ENCODE peak calls at places on chromosome 21, in ten cellular contexts. One of them, this sample, is unnamed.

GRCh38 chr21:39663742-39664492 is 51.2 kb downstream of the B3GALT5 start:
- DNase-seq in lower leg skin: peak
- DNase-seq in heart right ventricle: no peak
- DNase-seq in D341Med: no peak
- DNase-seq in PC-3: no peak
- DNase-seq in EL: no peak
- DNase-seq in left lobe of liver: no peak
- DNase-seq in T-helper 2 cell: no peak
- DNase-seq in iPS DF 19.7: no peak
- DNase-seq in effector memory CD8-positive, alpha-beta T cell: no peak
- DNase-seq in this sample: no peak

GRCh38 chr21:43373387-43374227 is 53.3 kb downstream of the SIK1 start:
- DNase-seq in lower leg skin: no peak
- DNase-seq in heart right ventricle: peak
- DNase-seq in D341Med: no peak
- DNase-seq in PC-3: no peak
- DNase-seq in EL: no peak
- DNase-seq in left lobe of liver: no peak
- DNase-seq in T-helper 2 cell: no peak
- DNase-seq in iPS DF 19.7: no peak
- DNase-seq in effector memory CD8-positive, alpha-beta T cell: no peak
- DNase-seq in this sample: no peak

GRCh38 chr21:20419780-20420179 is 578.4 kb upstream of the NCAM2 start:
- DNase-seq in lower leg skin: no peak
- DNase-seq in heart right ventricle: no peak
- DNase-seq in D341Med: no peak
- DNase-seq in PC-3: no peak
- DNase-seq in EL: no peak
- DNase-seq in left lobe of liver: no peak
- DNase-seq in T-helper 2 cell: no peak
- DNase-seq in iPS DF 19.7: no peak
- DNase-seq in effector memory CD8-positive, alpha-beta T cell: no peak
- DNase-seq in this sample: no peak

GRCh38 chr21:42038393-42038792 is 28.2 kb upstream of the ZBTB21 start:
- DNase-seq in lower leg skin: no peak
- DNase-seq in heart right ventricle: no peak
- DNase-seq in D341Med: no peak
- DNase-seq in PC-3: no peak
- DNase-seq in EL: no peak
- DNase-seq in left lobe of liver: no peak
- DNase-seq in T-helper 2 cell: no peak
- DNase-seq in iPS DF 19.7: no peak
- DNase-seq in effector memory CD8-positive, alpha-beta T cell: no peak
- DNase-seq in this sample: no peak

GRCh38 chr21:31182231-31183129 is 144.2 kb upstream of the KRTAP19-8 start:
- DNase-seq in lower leg skin: no peak
- DNase-seq in heart right ventricle: no peak
- DNase-seq in D341Med: no peak
- DNase-seq in PC-3: no peak
- DNase-seq in EL: no peak
- DNase-seq in left lobe of liver: no peak
- DNase-seq in T-helper 2 cell: peak
- DNase-seq in iPS DF 19.7: no peak
- DNase-seq in effector memory CD8-positive, alpha-beta T cell: no peak
- DNase-seq in this sample: no peak

GRCh38 chr21:42956824-42957632 is 17.3 kb upstream of the PKNOX1 start:
- DNase-seq in lower leg skin: peak
- DNase-seq in heart right ventricle: no peak
- DNase-seq in D341Med: no peak
- DNase-seq in PC-3: no peak
- DNase-seq in EL: no peak
- DNase-seq in left lobe of liver: no peak
- DNase-seq in T-helper 2 cell: no peak
- DNase-seq in iPS DF 19.7: peak
- DNase-seq in effector memory CD8-positive, alpha-beta T cell: no peak
- DNase-seq in this sample: no peak

GRCh38 chr21:45378258-45378966 is 26.6 kb upstream of the COL18A1 start:
- DNase-seq in lower leg skin: peak
- DNase-seq in heart right ventricle: no peak
- DNase-seq in D341Med: no peak
- DNase-seq in PC-3: peak
- DNase-seq in EL: peak
- DNase-seq in left lobe of liver: no peak
- DNase-seq in T-helper 2 cell: no peak
- DNase-seq in iPS DF 19.7: no peak
- DNase-seq in effector memory CD8-positive, alpha-beta T cell: no peak
- DNase-seq in this sample: no peak

GRCh38 chr21:44482581-44483287 is 27.4 kb downstream of the LRRC3 start:
- DNase-seq in lower leg skin: no peak
- DNase-seq in heart right ventricle: no peak
- DNase-seq in D341Med: no peak
- DNase-seq in PC-3: peak
- DNase-seq in EL: no peak
- DNase-seq in left lobe of liver: peak
- DNase-seq in T-helper 2 cell: no peak
- DNase-seq in iPS DF 19.7: no peak
- DNase-seq in effector memory CD8-positive, alpha-beta T cell: no peak
- DNase-seq in this sample: no peak

GRCh38 chr21:16079830-16080229 is 350.0 kb downstream of the USP25 start:
- DNase-seq in lower leg skin: no peak
- DNase-seq in heart right ventricle: no peak
- DNase-seq in D341Med: no peak
- DNase-seq in PC-3: peak
- DNase-seq in EL: peak
- DNase-seq in left lobe of liver: no peak
- DNase-seq in T-helper 2 cell: no peak
- DNase-seq in iPS DF 19.7: no peak
- DNase-seq in effector memory CD8-positive, alpha-beta T cell: no peak
- DNase-seq in this sample: no peak

GRCh38 chr21:18249542-18250152 is 5.0 kb downstream of the CHODL start:
- DNase-seq in lower leg skin: no peak
- DNase-seq in heart right ventricle: no peak
- DNase-seq in D341Med: no peak
- DNase-seq in PC-3: peak
- DNase-seq in EL: no peak
- DNase-seq in left lobe of liver: no peak
- DNase-seq in T-helper 2 cell: no peak
- DNase-seq in iPS DF 19.7: no peak
- DNase-seq in effector memory CD8-positive, alpha-beta T cell: no peak
- DNase-seq in this sample: no peak

GRCh38 chr21:32245971-32246370 is 32.9 kb downstream of the MIS18A start:
- DNase-seq in lower leg skin: no peak
- DNase-seq in heart right ventricle: no peak
- DNase-seq in D341Med: no peak
- DNase-seq in PC-3: no peak
- DNase-seq in EL: no peak
- DNase-seq in left lobe of liver: no peak
- DNase-seq in T-helper 2 cell: no peak
- DNase-seq in iPS DF 19.7: no peak
- DNase-seq in effector memory CD8-positive, alpha-beta T cell: no peak
- DNase-seq in this sample: no peak

This sample was measured in cerebellar nuclear complex.